ENCODE peak calls at places on chromosomes 12 and 14, in four cellular contexts. One of them, this sample, is unnamed. For H3K4me1 and H3K27me3, the result is how much of the 10 kb centered on the place peaks cover.

GRCh38 chr12:46675736-46676135 is 150.1 kb downstream of the SLC38A4 start:
- DNase-seq in SJCRH30: peak
- DNase-seq in hepatocyte: peak
- DNase-seq in pancreas: no peak
- DNase-seq in this sample: no peak

GRCh38 chr12:42091769-42092168 is 52.9 kb downstream of the GXYLT1 start:
- DNase-seq in SJCRH30: peak
- DNase-seq in pancreas: no peak
- DNase-seq in hepatocyte: no peak
- DNase-seq in this sample: no peak

GRCh38 chr12:57242691-57243454 is 8.1 kb downstream of the STAC3 start:
- DNase-seq in pancreas: peak
- DNase-seq in hepatocyte: peak
- DNase-seq in SJCRH30: peak
- DNase-seq in this sample: no peak

GRCh38 chr12:65892905-65893304 is 68.6 kb downstream of the HMGA2 start:
- DNase-seq in SJCRH30: peak
- DNase-seq in hepatocyte: no peak
- DNase-seq in pancreas: no peak
- DNase-seq in this sample: no peak

GRCh38 chr12:15152864-15153263 is 68.4 kb downstream of the RERG start:
- DNase-seq in pancreas: no peak
- DNase-seq in hepatocyte: peak
- DNase-seq in SJCRH30: no peak
- DNase-seq in this sample: no peak

GRCh38 chr14:59986556-59987059 is 66.7 kb downstream of the LRRC9 start:
- DNase-seq in hepatocyte: no peak
- DNase-seq in pancreas: no peak
- DNase-seq in SJCRH30: no peak
- DNase-seq in this sample: no peak

GRCh38 chr12:109741970-109742372 is 28.3 kb downstream of the FAM222A start:
- DNase-seq in pancreas: peak
- DNase-seq in SJCRH30: no peak
- DNase-seq in hepatocyte: peak
- DNase-seq in this sample: no peak

GRCh38 chr12:88579572-88579940 is 715 bp downstream of the KITLG start:
- DNase-seq in hepatocyte: peak
- DNase-seq in pancreas: peak
- DNase-seq in SJCRH30: peak
- DNase-seq in this sample: no peak

GRCh38 chr12:46553266-46553665 is 180.7 kb upstream of the SLC38A2 start:
- DNase-seq in SJCRH30: no peak
- DNase-seq in pancreas: no peak
- DNase-seq in hepatocyte: no peak
- DNase-seq in this sample: no peak

GRCh38 chr12:26195250-26195640 is at the start of gene SSPN:
- DNase-seq in hepatocyte: peak
- DNase-seq in SJCRH30: peak
- DNase-seq in pancreas: peak
- DNase-seq in this sample: no peak

GRCh38 chr14:105481886-105482454 is 4.7 kb upstream of the CRIP1 start:
- DNase-seq in SJCRH30: peak
- DNase-seq in pancreas: peak
- DNase-seq in hepatocyte: peak
- DNase-seq in this sample: peak

GRCh38 chr14:105482486-105483110 is 4.1 kb upstream of the CRIP1 start:
- DNase-seq in SJCRH30: no peak
- DNase-seq in hepatocyte: no peak
- DNase-seq in pancreas: no peak
- DNase-seq in this sample: no peak

GRCh38 chr14:105484997-105485393 is 1.7 kb upstream of the CRIP1 start:
- DNase-seq in pancreas: no peak
- DNase-seq in SJCRH30: no peak
- DNase-seq in hepatocyte: no peak
- DNase-seq in this sample: no peak

GRCh38 chr14:105484069-105484996 is 2.4 kb upstream of the CRIP1 start:
- DNase-seq in SJCRH30: no peak
- DNase-seq in hepatocyte: no peak
- DNase-seq in pancreas: no peak
- DNase-seq in this sample: peak

GRCh38 chr14:105483300-105484068 is 3.2 kb upstream of the CRIP1 start:
- DNase-seq in hepatocyte: no peak
- DNase-seq in SJCRH30: no peak
- DNase-seq in pancreas: no peak
- DNase-seq in this sample: no peak
- H3K4me1 ChIP-seq in hepatocyte: under half
- H3K4me1 ChIP-seq in SJCRH30: under half
- H3K4me1 ChIP-seq in pancreas: under half
- H3K4me1 ChIP-seq in this sample: half or more

GRCh38 chr14:26199096-26199495 is 398.7 kb downstream of the NOVA1 start:
- DNase-seq in pancreas: no peak
- DNase-seq in hepatocyte: no peak
- DNase-seq in SJCRH30: no peak
- DNase-seq in this sample: no peak

GRCh38 chr14:26191123-26191522 is 406.7 kb downstream of the NOVA1 start:
- DNase-seq in SJCRH30: no peak
- DNase-seq in pancreas: no peak
- DNase-seq in hepatocyte: no peak
- DNase-seq in this sample: no peak

GRCh38 chr14:26190644-26191043 is 407.2 kb downstream of the NOVA1 start:
- DNase-seq in hepatocyte: no peak
- DNase-seq in pancreas: no peak
- DNase-seq in SJCRH30: no peak
- DNase-seq in this sample: no peak

GRCh38 chr14:26191666-26192065 is 406.2 kb downstream of the NOVA1 start:
- DNase-seq in hepatocyte: no peak
- DNase-seq in pancreas: no peak
- DNase-seq in SJCRH30: no peak
- DNase-seq in this sample: no peak

DNA sequence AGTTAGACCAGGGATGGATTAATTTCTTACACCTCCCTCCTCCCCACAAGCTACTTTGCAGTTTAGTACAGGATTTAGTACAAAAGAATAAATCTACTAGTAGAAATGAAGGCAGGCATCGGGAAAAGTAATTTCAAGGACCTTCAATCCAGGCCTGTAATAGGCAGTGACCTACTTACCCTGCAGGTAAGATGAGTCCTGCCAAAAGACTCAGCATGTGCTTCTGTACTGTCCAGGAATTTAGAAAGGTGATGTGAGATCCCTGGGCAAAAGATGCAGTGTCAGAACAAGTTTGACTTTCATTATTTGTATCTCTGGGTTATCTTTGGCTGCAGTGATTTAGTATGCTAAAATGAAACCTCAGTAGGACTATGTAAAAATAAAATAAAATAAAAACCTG is 403.0 kb downstream of the NOVA1 start:
- DNase-seq in hepatocyte: no peak
- DNase-seq in pancreas: no peak
- DNase-seq in SJCRH30: no peak
- DNase-seq in this sample: no peak
- H3K27me3 ChIP-seq in hepatocyte: under half
- H3K27me3 ChIP-seq in pancreas: under half
- H3K27me3 ChIP-seq in SJCRH30: under half
- H3K27me3 ChIP-seq in this sample: under half

GRCh38 chr12:113933201-113933786 is 32.8 kb downstream of the RBM19 start:
- DNase-seq in SJCRH30: no peak
- DNase-seq in hepatocyte: peak
- DNase-seq in pancreas: no peak
- DNase-seq in this sample: no peak
- H3K27ac ChIP-seq in SJCRH30: no peak
- H3K27ac ChIP-seq in hepatocyte: peak
- H3K27ac ChIP-seq in pancreas: no peak
- H3K27ac ChIP-seq in this sample: no peak

GRCh38 chr14:102188187-102188586 is 48.5 kb downstream of the WDR20 start:
- DNase-seq in hepatocyte: no peak
- DNase-seq in SJCRH30: no peak
- DNase-seq in pancreas: no peak
- DNase-seq in this sample: no peak
- H3K4me1 ChIP-seq in hepatocyte: under half
- H3K4me1 ChIP-seq in SJCRH30: under half
- H3K4me1 ChIP-seq in pancreas: under half
- H3K4me1 ChIP-seq in this sample: under half

DNA sequence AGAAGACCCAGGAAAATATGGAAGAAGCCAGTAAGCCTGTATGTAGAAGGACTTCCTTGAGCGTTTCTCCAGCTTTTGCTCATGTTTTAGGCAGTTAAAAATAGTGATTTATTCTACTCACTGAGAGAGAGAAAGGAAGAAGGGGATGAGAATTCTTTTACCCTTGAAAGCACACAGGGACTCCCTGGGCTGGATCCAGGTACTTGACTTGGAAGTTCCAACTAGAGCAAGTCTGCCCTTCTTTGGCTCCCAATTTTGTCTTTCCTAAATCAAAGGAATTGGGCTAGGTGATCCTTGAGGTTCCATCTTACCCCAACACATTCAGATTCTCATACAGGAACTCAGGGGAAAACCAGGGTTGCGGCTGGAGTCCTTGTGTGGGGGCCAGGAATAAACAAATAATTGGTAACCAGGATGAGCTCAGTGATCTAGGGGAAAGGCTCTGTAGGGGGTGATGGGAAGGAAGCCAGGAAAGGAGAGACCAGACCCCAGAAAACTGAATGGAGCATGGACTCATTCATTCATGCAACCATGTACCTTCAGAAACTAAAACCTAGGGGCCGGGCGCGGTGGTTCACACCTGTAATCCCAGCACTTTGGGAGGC is 11.5 kb upstream of the ITGA5 start:
- DNase-seq in pancreas: no peak
- DNase-seq in hepatocyte: no peak
- DNase-seq in SJCRH30: no peak
- DNase-seq in this sample: no peak
- H3K27me3 ChIP-seq in pancreas: under half
- H3K27me3 ChIP-seq in hepatocyte: under half
- H3K27me3 ChIP-seq in SJCRH30: under half
- H3K27me3 ChIP-seq in this sample: under half

DNA sequence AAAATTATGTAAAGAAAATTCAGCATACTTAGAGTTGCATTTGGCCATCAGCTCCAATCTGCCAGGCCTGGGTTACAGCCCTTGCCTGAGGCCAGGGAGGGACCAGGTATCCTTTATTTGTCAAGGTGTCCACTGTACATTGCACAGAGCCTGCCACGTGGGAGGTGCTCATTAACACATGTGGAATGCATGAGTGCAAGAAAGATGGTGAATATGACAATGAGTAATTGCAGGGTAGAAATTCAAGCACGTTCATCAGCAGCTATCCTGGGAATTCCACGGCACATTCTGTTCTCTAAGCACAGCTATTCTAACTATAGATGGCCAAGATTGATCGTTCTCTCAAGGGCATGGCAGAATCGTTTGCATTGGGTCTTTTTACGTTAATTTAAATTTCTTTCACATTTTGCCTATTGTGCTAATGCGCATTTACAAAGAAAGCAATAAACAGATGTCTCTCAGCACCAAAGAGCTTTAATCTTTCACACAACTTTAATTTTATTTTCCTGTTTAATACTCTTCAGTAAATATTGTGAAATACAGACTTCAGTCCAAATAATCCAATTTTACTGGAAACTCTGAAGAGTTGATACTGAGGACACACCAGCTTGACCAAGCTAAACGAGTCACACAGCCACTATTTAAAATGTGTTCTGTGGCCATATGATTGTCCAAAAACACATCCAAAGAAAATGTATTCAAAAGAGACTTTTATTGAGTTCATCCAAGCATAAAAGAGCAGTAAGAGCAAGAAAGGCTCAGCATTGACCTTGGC is 1025.7 kb upstream of the TMEM132C start:
- DNase-seq in hepatocyte: peak
- DNase-seq in SJCRH30: no peak
- DNase-seq in pancreas: no peak
- DNase-seq in this sample: no peak
- H3K27ac ChIP-seq in hepatocyte: no peak
- H3K27ac ChIP-seq in SJCRH30: no peak
- H3K27ac ChIP-seq in pancreas: no peak
- H3K27ac ChIP-seq in this sample: no peak

GRCh38 chr14:93033983-93034670 is 81.6 kb downstream of the ITPK1 start:
- DNase-seq in pancreas: no peak
- DNase-seq in SJCRH30: peak
- DNase-seq in hepatocyte: no peak
- DNase-seq in this sample: no peak

GRCh38 chr14:93035917-93036651 is 79.6 kb downstream of the ITPK1 start:
- DNase-seq in hepatocyte: peak
- DNase-seq in pancreas: no peak
- DNase-seq in SJCRH30: peak
- DNase-seq in this sample: no peak

GRCh38 chr14:93036652-93037341 is 78.9 kb downstream of the ITPK1 start:
- DNase-seq in pancreas: no peak
- DNase-seq in SJCRH30: peak
- DNase-seq in hepatocyte: no peak
- DNase-seq in this sample: no peak

GRCh38 chr14:93034671-93034994 is 81.1 kb downstream of the ITPK1 start:
- DNase-seq in pancreas: no peak
- DNase-seq in SJCRH30: no peak
- DNase-seq in hepatocyte: no peak
- DNase-seq in this sample: no peak

DNA sequence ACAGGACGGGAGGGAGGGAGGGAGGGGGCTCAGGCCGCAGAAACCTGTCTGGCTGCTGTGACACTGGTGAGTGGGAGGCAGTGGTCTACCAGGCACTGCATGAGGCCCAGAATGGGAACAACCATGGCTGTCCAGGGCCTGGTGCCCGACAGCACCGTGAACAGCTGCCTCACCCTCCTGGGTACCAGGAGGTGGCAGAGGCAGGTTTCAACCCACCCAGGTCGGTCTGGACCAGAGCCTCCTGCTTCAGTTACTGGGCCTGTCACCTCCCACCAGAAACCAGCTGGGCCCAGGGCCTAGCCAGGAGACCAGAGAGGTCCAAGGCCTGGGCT is 80.2 kb downstream of the ITPK1 start:
- DNase-seq in SJCRH30: no peak
- DNase-seq in pancreas: no peak
- DNase-seq in hepatocyte: no peak
- DNase-seq in this sample: no peak
- H3K4me1 ChIP-seq in SJCRH30: half or more
- H3K4me1 ChIP-seq in pancreas: under half
- H3K4me1 ChIP-seq in hepatocyte: half or more
- H3K4me1 ChIP-seq in this sample: under half

DNA sequence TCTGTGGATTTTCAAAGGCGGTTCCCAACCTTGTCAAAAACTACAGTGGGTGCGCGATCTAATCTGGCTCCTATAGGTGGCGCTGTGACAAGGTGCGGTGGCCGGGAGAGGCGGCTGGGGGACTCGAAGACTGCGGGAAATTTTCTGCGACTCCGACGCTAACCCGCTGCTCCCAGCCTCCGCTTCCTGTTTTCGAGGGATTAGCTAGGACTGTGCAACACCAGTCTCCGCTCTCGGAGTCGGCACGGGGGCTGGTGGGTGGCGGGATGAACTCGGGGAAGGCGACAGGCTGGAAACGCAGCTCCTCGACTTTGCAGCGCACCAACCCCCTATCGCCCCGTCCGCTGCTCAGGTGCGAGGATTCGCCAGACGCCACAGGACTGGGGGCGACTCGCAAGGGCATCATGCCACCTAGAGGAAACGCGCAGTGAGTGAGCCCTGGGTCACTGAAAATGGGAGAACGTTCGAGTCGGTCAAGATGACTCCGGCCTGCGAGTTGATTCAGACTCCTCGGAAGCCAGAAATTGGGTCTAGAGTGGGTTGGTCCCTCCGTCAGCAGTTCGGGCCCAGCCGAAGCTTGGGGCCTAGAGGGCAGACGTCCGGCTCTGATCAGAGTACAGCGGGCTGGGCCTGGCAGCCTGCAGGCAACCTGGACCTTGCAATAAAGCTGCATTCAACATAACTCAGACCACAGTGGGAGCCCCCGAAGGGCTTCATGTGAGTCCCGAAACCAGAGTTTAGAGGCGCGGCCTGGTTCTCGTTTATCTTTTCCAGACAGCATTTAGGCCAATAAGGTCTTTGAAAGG is 5.5 kb upstream of the PAX9 start:
- DNase-seq in hepatocyte: peak
- DNase-seq in pancreas: no peak
- DNase-seq in SJCRH30: no peak
- DNase-seq in this sample: no peak
- H3K27me3 ChIP-seq in hepatocyte: half or more
- H3K27me3 ChIP-seq in pancreas: half or more
- H3K27me3 ChIP-seq in SJCRH30: under half
- H3K27me3 ChIP-seq in this sample: half or more